ENCODE peak calls at places on chromosomes 4 and X, in ten cellular contexts. M is suprapubic skin, J is Karpas-422, N is adrenal gland, A is mammary epithelial cell, F is heart right ventricle, W is K562, K is PC-3, L is sigmoid colon, X is IMR-90. S is an unnamed sample.
A peak's percentile ranks its signal among the peaks of the same experiment; 100 is the strongest.

GRCh38 chr4:88012652-88013051 is 5.2 kb downstream of the PKD2 start:
- DNase-seq in W (no peak), N (no peak), A (no peak), F (no peak), L (no peak), K (no peak), X (no peak), J (peak; percentile 82), M (no peak), S (no peak)

GRCh38 chr4:11069581-11069980 is 359.1 kb downstream of the HS3ST1 start:
- DNase-seq in X (no peak), F (no peak), M (no peak), A (no peak), J (no peak), L (no peak), K (no peak), W (no peak), N (no peak), S (no peak)

GRCh38 chrX:19883878-19884277 is 3.5 kb downstream of the SH3KBP1 start:
- DNase-seq in K (peak; percentile 76), W (no peak), L (no peak), N (no peak), A (peak; percentile 77), X (no peak), J (peak; percentile 61), F (no peak), M (no peak), S (peak; percentile 6)

GRCh38 chr4:39699676-39700409 is 1.9 kb downstream of the UBE2K start:
- DNase-seq in X (peak; percentile 41), L (no peak), F (no peak), M (no peak), J (peak; percentile 49), A (peak; percentile 31), N (no peak), K (peak; percentile 34), W (peak; percentile 46), S (no peak)

GRCh38 chrX:15202458-15203177 is 67.3 kb downstream of the ASB9 start:
- DNase-seq in W (no peak), J (no peak), L (no peak), K (peak; percentile 57), F (no peak), A (peak; percentile 68), M (no peak), N (no peak), X (no peak), S (no peak)

GRCh38 chr4:170374770-170375169 is 285.0 kb upstream of the AADAT start:
- DNase-seq in N (no peak), W (peak; percentile 9), M (no peak), A (peak; percentile 45), K (peak; percentile 46), F (no peak), L (no peak), J (peak; percentile 70), X (no peak), S (no peak)

GRCh38 chrX:117996918-117997480 is 119.6 kb downstream of the KLHL13 start:
- DNase-seq in N (no peak), X (peak; percentile 63), M (no peak), A (peak; percentile 67), W (no peak), J (peak; percentile 54), K (peak; percentile 65), L (no peak), F (no peak), S (no peak)

GRCh38 chr4:106046083-106046482 is 150.8 kb downstream of the NPNT start:
- DNase-seq in N (no peak), W (no peak), K (no peak), A (no peak), M (no peak), F (no peak), X (no peak), L (no peak), J (no peak), S (no peak)

GRCh38 chr4:110306363-110306762 is 107.9 kb upstream of the ELOVL6 start:
- DNase-seq in F (no peak), X (no peak), W (no peak), J (no peak), K (no peak), N (no peak), M (no peak), L (no peak), A (no peak), S (no peak)

GRCh38 chr4:101367201-101367600 is 19.9 kb upstream of the PPP3CA start:
- DNase-seq in W (no peak), X (peak; percentile 93), K (peak; percentile 86), M (no peak), A (peak; percentile 79), F (no peak), N (no peak), J (no peak), L (no peak), S (no peak)

GRCh38 chr4:133316874-133317273 is 167.8 kb downstream of the PCDH10 start:
- DNase-seq in M (no peak), N (no peak), F (no peak), J (no peak), X (no peak), W (no peak), A (peak; percentile 3), L (no peak), K (no peak), S (no peak)

GRCh38 chr4:23438764-23439163 is 451.1 kb downstream of the PPARGC1A start:
- DNase-seq in X (no peak), F (no peak), K (no peak), M (no peak), W (no peak), A (no peak), J (no peak), N (no peak), L (no peak), S (no peak)

GRCh38 chr4:173517781-173518371 is 12.2 kb downstream of the HAND2 start:
- DNase-seq in X (no peak), A (no peak), W (no peak), F (peak; percentile 56), J (no peak), N (no peak), M (no peak), K (no peak), L (peak; percentile 88), S (no peak)

GRCh38 chrX:50111762-50112161 is 89.0 kb downstream of the AKAP4 start:
- DNase-seq in L (no peak), F (peak; percentile 15), N (peak; percentile 44), M (no peak), A (peak; percentile 2), W (no peak), X (no peak), J (no peak), K (no peak), S (no peak)

GRCh38 chrX:132077912-132078311 is 49.9 kb downstream of the FRMD7 start:
- DNase-seq in L (no peak), M (no peak), W (no peak), F (no peak), K (no peak), A (no peak), X (no peak), J (no peak), N (no peak), S (no peak)

GRCh38 chr4:174665799-174666198 is 143.5 kb upstream of the HPGD start:
- DNase-seq in X (no peak), M (no peak), F (no peak), W (no peak), L (no peak), K (no peak), A (no peak), N (no peak), J (no peak), S (no peak)

GRCh38 chr4:125198916-125199315 is 115.8 kb upstream of the FAT4 start:
- DNase-seq in J (no peak), M (no peak), L (no peak), W (no peak), N (no peak), A (peak; percentile 47), X (peak; percentile 37), F (no peak), K (peak; percentile 48), S (no peak)

GRCh38 chr4:120977435-120977997 is 55.0 kb upstream of the PRDM5 start:
- DNase-seq in L (no peak), M (no peak), X (peak; percentile 70), K (peak; percentile 61), J (peak; percentile 87), N (peak; percentile 15), W (no peak), A (peak; percentile 47), F (no peak), S (no peak)

DNA sequence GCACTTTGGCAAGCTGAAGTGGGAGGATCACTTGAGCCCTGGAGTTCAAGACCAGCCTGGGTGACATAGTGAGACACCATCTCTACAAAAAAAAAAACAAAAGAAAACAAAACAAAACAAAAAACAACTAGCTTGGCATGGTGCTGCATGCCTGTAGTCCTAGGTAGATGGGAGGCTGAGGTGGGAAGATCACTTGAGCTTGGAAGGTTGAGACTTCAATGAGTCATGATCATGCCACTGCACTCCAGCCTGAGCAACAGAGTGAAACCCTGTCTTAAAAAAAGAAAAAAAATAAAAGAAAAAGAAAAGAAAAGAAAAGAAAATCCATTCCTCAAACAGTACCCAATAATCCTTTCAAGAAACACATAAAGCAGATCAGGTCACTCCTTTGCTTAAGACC is 14.9 kb upstream of the ERCC6L start:
- DNase-seq in N (no peak), K (no peak), A (no peak), M (no peak), L (no peak), J (no peak), F (no peak), W (no peak), X (no peak), S (no peak)
- H3K4me1 ChIP-seq in N (no peaks in the 10 kb centered on the region), K (peaks cover 9% of the 10 kb centered on the region), A (peaks cover 5% of the 10 kb centered on the region), M (no peaks in the 10 kb centered on the region), L (no peaks in the 10 kb centered on the region), J (no peaks in the 10 kb centered on the region), F (no peaks in the 10 kb centered on the region), W (no peaks in the 10 kb centered on the region), X (peaks cover 8% of the 10 kb centered on the region), S (no peaks in the 10 kb centered on the region)

GRCh38 chrX:24619647-24620046 is 27.5 kb downstream of the PCYT1B start:
- DNase-seq in N (peak; percentile 36), F (peak; percentile 10), X (peak; percentile 38), J (no peak), K (peak; percentile 80), W (no peak), A (peak; percentile 54), L (no peak), M (no peak), S (no peak)
- H3K27me3 ChIP-seq in N (peaks cover 13% of the 10 kb centered on the region), F (peaks cover 15% of the 10 kb centered on the region), X (peaks cover 2% of the 10 kb centered on the region), J (no peaks in the 10 kb centered on the region), K (no peaks in the 10 kb centered on the region), W (peaks cover 2% of the 10 kb centered on the region), A (no peaks in the 10 kb centered on the region), L (no peaks in the 10 kb centered on the region), M (no peaks in the 10 kb centered on the region), S (no peaks in the 10 kb centered on the region)

DNA sequence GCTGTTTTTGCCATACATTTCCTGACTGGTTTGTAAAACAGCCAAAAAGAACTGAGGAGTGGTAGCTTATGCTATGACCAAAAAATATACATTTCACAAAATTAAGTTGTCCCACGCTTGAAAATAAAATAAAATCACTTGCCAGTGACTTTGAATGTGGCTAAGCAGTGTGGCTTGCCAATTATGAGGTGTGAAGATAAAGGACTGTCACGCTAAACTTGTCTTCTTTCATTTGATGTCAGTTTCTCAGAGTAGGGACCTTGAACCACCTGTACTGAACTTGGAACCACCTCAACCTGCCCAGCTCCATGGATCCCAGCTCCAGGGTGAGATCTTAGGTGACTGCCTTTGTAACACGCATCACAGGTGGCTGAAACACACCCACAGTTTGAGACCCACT is 113.7 kb upstream of the TBL1X start:
- DNase-seq in F (no peak), M (no peak), W (no peak), N (no peak), K (no peak), A (no peak), L (no peak), X (no peak), J (no peak), S (no peak)
- H3K4me3 ChIP-seq in F (no peak overlapping the region), M (no peak overlapping the region), W (no peak overlapping the region), N (no peak overlapping the region), K (no peak overlapping the region), A (no peak overlapping the region), L (no peak overlapping the region), X (no peak overlapping the region), J (no peak overlapping the region), S (no peak overlapping the region)

GRCh38 chr4:140097572-140097971 is 56.4 kb downstream of the MAML3 start:
- DNase-seq in X (no peak), N (no peak), J (peak; percentile 58), A (peak; percentile 25), M (no peak), K (peak; percentile 71), F (no peak), W (no peak), L (no peak), S (no peak)
- H3K4me1 ChIP-seq in X (peaks cover 41% of the 10 kb centered on the region), N (peaks cover 80% of the 10 kb centered on the region), J (peaks cover 84% of the 10 kb centered on the region), A (peaks cover 69% of the 10 kb centered on the region), M (peaks cover 72% of the 10 kb centered on the region), K (peaks cover 86% of the 10 kb centered on the region), F (peaks cover 74% of the 10 kb centered on the region), W (no peaks in the 10 kb centered on the region), L (peaks cover 49% of the 10 kb centered on the region), S (peaks cover 26% of the 10 kb centered on the region)

S was measured in effector memory CD4-positive, alpha-beta T cell.